ENCODE peak calls at places on chromosomes 7 and 10, in four cellular contexts. N is WTC11, X is SK-N-SH, U is K562. G is an unnamed sample.

GRCh38 chr10:35545878-35546631 is 59.1 kb upstream of the GJD4 start:
- DNase-seq in U (no peak), X (no peak), N (no peak), G (no peak)

GRCh38 chr10:23096814-23097549 is 1.6 kb downstream of the MSRB2 start:
- DNase-seq in N (no peak), X (peak; percentile 43), U (peak; percentile 17), G (no peak)

GRCh38 chr7:122423591-122423990 is 119.0 kb upstream of the FEZF1 start:
- DNase-seq in U (no peak), N (no peak), X (no peak), G (no peak)

GRCh38 chr10:3107426-3107961 is 40.1 kb downstream of the PFKP start:
- DNase-seq in U (no peak), X (no peak), N (no peak), G (no peak)

GRCh38 chr7:90594791-90595317 is 1.3 kb upstream of the CDK14 start:
- DNase-seq in X (peak; percentile 32), N (peak; percentile 26), U (no peak), G (no peak)

GRCh38 chr10:43854042-43854441 is 205.4 kb upstream of the ZNF32 start:
- DNase-seq in N (no peak), U (no peak), X (no peak), G (no peak)

GRCh38 chr7:143008007-143008901 is 18.7 kb downstream of the OR9A2 start:
- DNase-seq in N (peak; percentile 88), U (peak; percentile 83), X (peak; percentile 78), G (peak; percentile 9)

GRCh38 chr10:91536101-91536500 is 96.8 kb downstream of the PPP1R3C start:
- DNase-seq in X (no peak), U (no peak), N (no peak), G (no peak)

GRCh38 chr7:156437021-156437614 is 203.5 kb upstream of the RNF32 start:
- DNase-seq in U (no peak), N (no peak), X (no peak), G (no peak)

GRCh38 chr7:117251687-117252086 is 71.2 kb downstream of the WNT2 start:
- DNase-seq in U (no peak), N (no peak), X (no peak), G (peak; percentile 35)

GRCh38 chr7:2205036-2205780 is 27.5 kb downstream of the MAD1L1 start:
- DNase-seq in N (peak; percentile 5), X (peak; percentile 11), U (no peak), G (no peak)

GRCh38 chr7:68504766-68505165 is 1093.5 kb upstream of the AUTS2 start:
- DNase-seq in U (no peak), X (peak; percentile 26), N (no peak), G (no peak)

GRCh38 chr10:116098411-116099019 is 174.5 kb downstream of the GFRA1 start:
- DNase-seq in U (no peak), X (no peak), N (no peak), G (no peak)

GRCh38 chr7:64888901-64889685 is 14.0 kb upstream of the ZNF273 start:
- DNase-seq in U (no peak), X (peak; percentile 31), N (no peak), G (no peak)

GRCh38 chr10:24721254-24722106 is 2.2 kb downstream of the ARHGAP21 start:
- DNase-seq in U (peak; percentile 42), X (peak; percentile 34), N (peak; percentile 28), G (no peak)

GRCh38 chr7:79982151-79982770 is 152.4 kb upstream of the GNAI1 start:
- DNase-seq in X (peak; percentile 78), N (no peak), U (no peak), G (no peak)

GRCh38 chr10:53111529-53111928 is 338.9 kb upstream of the MBL2 start:
- DNase-seq in U (no peak), X (no peak), N (no peak), G (no peak)

GRCh38 chr10:104441601-104442000 is 88.0 kb downstream of the CFAP58 start:
- DNase-seq in U (no peak), X (no peak), N (no peak), G (no peak)

GRCh38 chr10:29415876-29416275 is 127.0 kb downstream of the LYZL1 start:
- DNase-seq in N (no peak), X (no peak), U (no peak), G (no peak)
- TF ChIP-seq USF1 in N (no peak), X (no peak), U (no peak), G (no peak)

GRCh38 chr7:149832332-149833041 is 5.7 kb upstream of the ZNF862 start:
- DNase-seq in X (no peak), N (peak; percentile 10), U (no peak), G (no peak)
- TF ChIP-seq USF1 in X (no peak), N (no peak), U (peak; percentile 53), G (no peak)

GRCh38 chr10:34386911-34387310 is 428.2 kb downstream of the PARD3 start:
- DNase-seq in U (no peak), X (no peak), N (no peak), G (no peak)
- TF ChIP-seq USF1 in U (no peak), X (no peak), N (no peak), G (no peak)

GRCh38 chr7:26372738-26373137 is 81.1 kb downstream of the SNX10 start:
- DNase-seq in N (no peak), U (no peak), X (no peak), G (no peak)

GRCh38 chr7:26374665-26375373 is 83.2 kb downstream of the SNX10 start:
- DNase-seq in U (no peak), N (no peak), X (no peak), G (no peak)

GRCh38 chr7:26375604-26376207 is 84.0 kb downstream of the SNX10 start:
- DNase-seq in X (no peak), U (no peak), N (no peak), G (no peak)

GRCh38 chr7:26369519-26370385 is 78.1 kb downstream of the SNX10 start:
- DNase-seq in X (peak; percentile 65), N (no peak), U (peak; percentile 66), G (no peak)

DNA sequence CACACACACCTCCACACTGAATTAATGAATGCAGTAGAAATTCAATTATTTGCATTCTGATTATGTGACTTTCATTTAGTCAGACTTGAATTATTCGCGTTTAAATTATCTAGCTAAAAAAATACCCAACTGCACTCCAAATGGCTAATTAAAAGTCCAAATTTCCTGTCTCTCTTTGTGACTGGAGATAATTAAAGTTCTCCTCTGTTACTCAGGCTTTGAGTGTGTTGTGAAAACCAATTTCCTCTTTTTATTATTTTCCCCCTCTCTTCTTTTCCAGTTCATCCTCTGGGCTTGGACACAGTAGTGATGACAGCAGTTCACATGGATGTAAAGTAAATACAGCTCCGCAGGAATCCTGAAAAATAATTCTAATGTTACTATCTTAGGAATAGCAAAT is 80.5 kb downstream of the SNX10 start:
- DNase-seq in X (no peak), U (no peak), N (no peak), G (no peak)
- TF ChIP-seq USF1 in X (no peak), U (no peak), N (no peak), G (no peak)

DNA sequence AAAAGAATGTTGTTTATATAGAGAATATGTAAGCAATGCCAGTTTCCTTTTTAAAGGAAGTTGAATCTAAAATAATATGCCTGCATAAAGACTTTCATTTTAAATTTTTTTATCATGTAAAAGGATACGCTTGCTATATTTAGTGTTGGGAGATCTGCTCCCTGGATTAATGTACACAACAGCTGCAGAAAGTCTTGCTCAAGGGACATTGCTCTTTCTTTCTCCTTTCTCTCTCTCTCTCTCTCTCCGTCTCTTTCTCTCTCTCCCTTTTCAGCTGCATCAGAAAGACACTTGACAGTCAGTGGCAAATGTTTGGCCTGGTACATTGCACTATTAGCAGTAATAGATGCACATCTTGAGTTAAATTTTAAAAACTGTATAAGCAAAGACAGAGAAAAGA is 739 bp downstream of the MYPN start:
- DNase-seq in U (no peak), X (no peak), N (no peak), G (no peak)
- TF ChIP-seq USF1 in U (no peak), X (no peak), N (no peak), G (no peak)

GRCh38 chr10:29395409-29395808 is 106.5 kb downstream of the LYZL1 start:
- DNase-seq in N (no peak), U (no peak), X (no peak), G (no peak)
- TF ChIP-seq USF1 in N (no peak), U (no peak), X (no peak), G (no peak)

G was measured in GM12878.